ENCODE peak calls at places on chromosome 21, in seven cellular contexts. I is left colon, L is memory B cell, G is GM12865, H is iris pigment epithelial cell, R is HuH-7.5, K is hypothalamus. A is an unnamed sample.

GRCh38 chr21:26405735-26406361 is 167.2 kb downstream of the CYYR1 start:
- DNase-seq in H (peak; percentile 90), G (peak; percentile 66), L (no peak), R (no peak), K (no peak), I (no peak), A (no peak)

GRCh38 chr21:14877581-14878228 is 187.1 kb downstream of the NRIP1 start:
- DNase-seq in I (no peak), L (no peak), K (no peak), G (peak; percentile 39), H (peak; percentile 85), R (no peak), A (no peak)

GRCh38 chr21:38811257-38811656 is 5.5 kb downstream of the ETS2 start:
- DNase-seq in G (no peak), R (no peak), I (peak; percentile 10), L (no peak), H (peak; percentile 88), K (no peak), A (no peak)

GRCh38 chr21:34128124-34128523 is 54.7 kb downstream of the MRPS6 start:
- DNase-seq in H (peak; percentile 19), R (no peak), K (no peak), L (no peak), I (no peak), G (no peak), A (no peak)

GRCh38 chr21:28445081-28445830 is 547.4 kb downstream of the LTN1 start:
- DNase-seq in G (no peak), R (no peak), L (no peak), K (no peak), I (no peak), H (peak; percentile 85), A (no peak)

GRCh38 chr21:45300786-45301520 is 13.3 kb upstream of the POFUT2 start:
- DNase-seq in L (no peak), I (peak; percentile 4), K (no peak), R (no peak), H (no peak), G (no peak), A (no peak)

GRCh38 chr21:25115021-25115420 is 492.3 kb downstream of the MRPL39 start:
- DNase-seq in K (no peak), L (no peak), R (no peak), I (no peak), H (no peak), G (peak; percentile 13), A (no peak)

GRCh38 chr21:26140185-26140584 is 30.4 kb downstream of the APP start:
- DNase-seq in R (peak; percentile 11), L (no peak), K (no peak), H (peak; percentile 100), G (no peak), I (no peak), A (peak; percentile 44)

GRCh38 chr21:45844181-45844580 is 137.4 kb upstream of the COL6A1 start:
- DNase-seq in R (no peak), K (no peak), I (no peak), G (no peak), H (no peak), L (no peak), A (no peak)

GRCh38 chr21:34795152-34796141 is 126.7 kb downstream of the CLIC6 start:
- DNase-seq in I (peak; percentile 42), K (no peak), R (peak; percentile 30), G (no peak), L (no peak), H (peak; percentile 63), A (peak; percentile 67)

GRCh38 chr21:37159053-37159776 is 86.2 kb downstream of the TTC3 start:
- DNase-seq in R (no peak), L (no peak), H (peak; percentile 70), G (peak; percentile 75), K (no peak), I (no peak), A (no peak)

GRCh38 chr21:27425574-27425973 is 458.7 kb upstream of the ADAMTS5 start:
- DNase-seq in K (no peak), R (no peak), L (no peak), G (no peak), H (peak; percentile 45), I (no peak), A (no peak)

GRCh38 chr21:29648710-29649240 is 291.0 kb downstream of the GRIK1 start:
- DNase-seq in G (no peak), I (no peak), R (no peak), K (no peak), H (no peak), L (no peak), A (no peak)

A was measured in transverse colon.